ENCODE peak calls at places on chromosomes 11 and 22, in ten cellular contexts. L is activated naive CD4-positive, alpha-beta T cell treated with Interleukin-2 at 50 U/mL for 16 hours; V is astrocyte of the cerebellum; R is T-cell; F is HEK293T; C is AG09319; A is stomach; E is NCI-H1105 treated with DMSO at 0.1 percent for 48 hours; Q is stimulated activated CD8-positive, alpha-beta memory T cell treated with anti-CD3 and anti-CD28 coated beads, Interleukin-4, amount 100 ng/mL, for 4 hours; T is A172. B is an unnamed sample.

GRCh38 chr11:59263225-59263894 is 50.6 kb upstream of the MPEG1 start:
- DNase-seq in R (no peak), Q (no peak), A (peak; percentile 63), C (no peak), T (no peak), L (no peak), V (no peak), F (no peak), E (no peak), B (no peak)

GRCh38 chr11:110337570-110338193 is 41.3 kb upstream of the RDX start:
- DNase-seq in F (no peak), R (no peak), T (peak; percentile 78), E (no peak), C (no peak), V (no peak), L (peak; percentile 62), Q (no peak), A (no peak), B (no peak)

GRCh38 chr22:49807780-49808708 is 19.6 kb downstream of the BRD1 start:
- DNase-seq in E (no peak), T (no peak), F (no peak), V (no peak), L (peak; percentile 24), Q (no peak), A (no peak), R (no peak), C (no peak), B (no peak)

GRCh38 chr22:27687984-27688545 is 113.5 kb downstream of the MN1 start:
- DNase-seq in F (no peak), A (no peak), R (no peak), E (no peak), L (no peak), Q (no peak), V (no peak), T (peak; percentile 4), C (no peak), B (no peak)

GRCh38 chr11:123374622-123374968 is 55.5 kb upstream of the GRAMD1B start:
- DNase-seq in T (no peak), Q (no peak), C (no peak), L (no peak), F (no peak), R (no peak), V (no peak), E (no peak), A (no peak), B (no peak)

GRCh38 chr11:11964774-11965150 is 43.7 kb downstream of the DKK3 start:
- DNase-seq in C (no peak), T (no peak), A (no peak), L (no peak), F (no peak), V (no peak), R (no peak), E (no peak), Q (no peak), B (no peak)

GRCh38 chr11:43923327-43924111 is 18.9 kb upstream of the C11orf96 start:
- DNase-seq in C (no peak), A (no peak), T (no peak), Q (no peak), E (no peak), V (no peak), F (no peak), L (no peak), R (no peak), B (peak; percentile 30)

GRCh38 chr11:43856988-43857387 is 23.6 kb upstream of the ALKBH3 start:
- DNase-seq in L (no peak), T (no peak), E (no peak), F (no peak), V (no peak), C (no peak), R (no peak), A (no peak), Q (no peak), B (no peak)

GRCh38 chr11:119218141-119218878 is 12.2 kb downstream of the CBL start:
- DNase-seq in T (peak; percentile 91), L (no peak), Q (no peak), F (no peak), E (no peak), R (no peak), A (no peak), V (peak; percentile 61), C (peak; percentile 44), B (peak; percentile 36)

GRCh38 chr11:19659529-19659928 is 53.1 kb upstream of the NAV2 start:
- DNase-seq in T (no peak), F (no peak), L (no peak), C (no peak), R (no peak), Q (no peak), E (no peak), A (no peak), V (no peak), B (no peak)

GRCh38 chr11:65329944-65330403 is 3.7 kb upstream of the DPF2 start:
- DNase-seq in F (peak; percentile 69), R (peak; percentile 61), L (peak; percentile 82), Q (peak; percentile 83), A (peak; percentile 95), V (peak; percentile 94), C (peak; percentile 80), T (peak; percentile 87), E (peak; percentile 85), B (peak; percentile 86)

GRCh38 chr11:63709336-63709735 is 28.0 kb downstream of the RTN3 start:
- DNase-seq in V (no peak), F (no peak), T (no peak), L (no peak), E (no peak), A (no peak), R (no peak), C (no peak), Q (no peak), B (no peak)

GRCh38 chr22:46737105-46737975 is 712 bp downstream of the CERK start:
- DNase-seq in V (no peak), T (no peak), C (no peak), Q (no peak), R (no peak), E (no peak), F (peak; percentile 57), A (no peak), L (peak; percentile 53), B (no peak)

GRCh38 chr11:128757886-128758612 is 64.2 kb downstream of the FLI1 start:
- DNase-seq in R (no peak), F (no peak), C (no peak), A (no peak), Q (no peak), L (peak; percentile 44), V (no peak), T (no peak), E (no peak), B (no peak)

GRCh38 chr22:45972091-45972867 is 4.7 kb downstream of the WNT7B start:
- DNase-seq in C (no peak), R (no peak), T (no peak), F (no peak), V (no peak), Q (no peak), E (no peak), L (no peak), A (no peak), B (no peak)

GRCh38 chr11:97269527-97269926 is 879.7 kb downstream of the JRKL start:
- DNase-seq in R (no peak), L (no peak), C (no peak), T (peak; percentile 0), Q (no peak), E (no peak), A (no peak), F (peak; percentile 39), V (no peak), B (peak; percentile 0)

GRCh38 chr11:43626798-43627197 is 53.7 kb upstream of the HSD17B12 start:
- DNase-seq in E (no peak), Q (no peak), T (no peak), R (no peak), C (no peak), V (no peak), L (no peak), F (no peak), A (no peak), B (no peak)

GRCh38 chr11:67082071-67082791 is 25.6 kb downstream of the RHOD start:
- DNase-seq in Q (no peak), E (no peak), A (no peak), C (no peak), L (no peak), F (no peak), T (no peak), R (no peak), V (no peak), B (peak; percentile 19)

GRCh38 chr11:65425105-65425970 is 2.7 kb downstream of the NEAT1 start:
- DNase-seq in Q (peak; percentile 58), V (no peak), A (peak; percentile 60), F (no peak), T (peak; percentile 71), C (no peak), E (no peak), L (peak; percentile 85), R (peak; percentile 55), B (peak; percentile 77)

GRCh38 chr22:39388261-39389011 is 11.1 kb upstream of the TAB1 start:
- DNase-seq in L (peak; percentile 79), V (peak; percentile 53), A (peak; percentile 76), Q (peak; percentile 28), F (peak; percentile 100), E (no peak), T (no peak), C (peak; percentile 44), R (peak; percentile 70), B (peak; percentile 59)

GRCh38 chr11:133228406-133229330 is 303.6 kb downstream of the OPCML start:
- DNase-seq in Q (no peak), L (no peak), C (no peak), R (no peak), V (no peak), F (no peak), A (peak; percentile 29), T (no peak), E (peak; percentile 91), B (no peak)

GRCh38 chr11:112856133-112856532 is 105.1 kb upstream of the NCAM1 start:
- DNase-seq in T (no peak), A (no peak), Q (no peak), R (no peak), C (no peak), F (no peak), E (no peak), V (no peak), L (no peak), B (no peak)

B was measured in NCI-H460.